ENCODE peak calls at places on chromosomes 4 and X, in four cellular contexts. T, H, G and V are unnamed samples.

GRCh38 chr4:8295471-8295870 is 25.9 kb downstream of the HTRA3 start:
- DNase-seq in T (no peak), H (peak), G (no peak), V (no peak)

GRCh38 chr4:77599378-77599777 is 6.2 kb upstream of the CXCL13 start:
- DNase-seq in G (no peak), T (no peak), H (no peak), V (peak)

GRCh38 chrX:115311666-115312065 is 22.2 kb downstream of the LUZP4 start:
- DNase-seq in H (no peak), G (no peak), T (peak), V (no peak)

GRCh38 chr4:105149771-105150170 is 3.1 kb downstream of the TET2 start:
- DNase-seq in T (no peak), H (no peak), G (no peak), V (no peak)

GRCh38 chrX:73668779-73669178 is 105.8 kb downstream of the CHIC1 start:
- DNase-seq in H (no peak), G (no peak), T (no peak), V (no peak)

GRCh38 chrX:43551590-43551989 is 104.5 kb upstream of the MAOA start:
- DNase-seq in H (no peak), T (no peak), G (no peak), V (no peak)

GRCh38 chr4:99815597-99816011 is 1.0 kb upstream of the DAPP1 start:
- DNase-seq in G (peak), T (no peak), H (no peak), V (peak)

GRCh38 chr4:81963506-81964020 is 410.2 kb downstream of the HNRNPD start:
- DNase-seq in T (no peak), H (no peak), G (no peak), V (no peak)

GRCh38 chrX:49100704-49101628 is 21.3 kb upstream of the WDR45 start:
- DNase-seq in G (peak), T (peak), H (peak), V (peak)

GRCh38 chr4:1616574-1616964 is 67.5 kb downstream of the FAM53A start:
- DNase-seq in G (no peak), T (no peak), H (no peak), V (no peak)

GRCh38 chr4:102151696-102152095 is 193.6 kb downstream of the SLC39A8 start:
- DNase-seq in T (no peak), H (no peak), G (no peak), V (no peak)

GRCh38 chr4:27176400-27176799 is 315.8 kb downstream of the STIM2 start:
- DNase-seq in T (no peak), G (no peak), H (no peak), V (no peak)
- TF ChIP-seq POLR2AphosphoS5 in T (no peak), G (no peak), H (no peak), V (no peak)

GRCh38 chr4:48127882-48128394 is 6.1 kb downstream of the TXK start:
- DNase-seq in T (peak), G (peak), H (no peak), V (peak)
- TF ChIP-seq POLR2AphosphoS5 in T (peak), G (no peak), H (no peak), V (no peak)

GRCh38 chr4:10091531-10092181 is 24.9 kb downstream of the WDR1 start:
- DNase-seq in H (no peak), G (no peak), T (no peak), V (no peak)

GRCh38 chr4:10087152-10087791 is 29.3 kb downstream of the WDR1 start:
- DNase-seq in T (no peak), H (peak), G (no peak), V (no peak)

GRCh38 chr4:10090467-10091250 is 25.9 kb downstream of the WDR1 start:
- DNase-seq in H (no peak), G (no peak), T (no peak), V (no peak)

GRCh38 chr4:10088135-10089010 is 28.2 kb downstream of the WDR1 start:
- DNase-seq in H (no peak), G (no peak), T (no peak), V (no peak)

GRCh38 chr4:10089346-10089745 is 27.3 kb downstream of the WDR1 start:
- DNase-seq in H (no peak), T (no peak), G (no peak), V (peak)
- TF ChIP-seq POLR2AphosphoS5 in H (no peak), T (no peak), G (no peak), V (no peak)

GRCh38 chr4:10075953-10076391 is 40.6 kb downstream of the WDR1 start:
- DNase-seq in H (peak), T (no peak), G (no peak), V (peak)

GRCh38 chr4:10075158-10075863 is 41.3 kb downstream of the WDR1 start:
- DNase-seq in G (no peak), H (peak), T (no peak), V (peak)

GRCh38 chr4:10072420-10073017 is 44.1 kb downstream of the WDR1 start:
- DNase-seq in G (no peak), H (peak), T (no peak), V (no peak)

GRCh38 chr4:10074767-10075105 is 41.9 kb downstream of the WDR1 start:
- DNase-seq in G (no peak), H (peak), T (no peak), V (peak)

GRCh38 chr4:10074076-10074766 is 42.4 kb downstream of the WDR1 start:
- DNase-seq in T (no peak), H (peak), G (no peak), V (no peak)
- TF ChIP-seq POLR2AphosphoS5 in T (no peak), H (no peak), G (no peak), V (no peak)

DNA sequence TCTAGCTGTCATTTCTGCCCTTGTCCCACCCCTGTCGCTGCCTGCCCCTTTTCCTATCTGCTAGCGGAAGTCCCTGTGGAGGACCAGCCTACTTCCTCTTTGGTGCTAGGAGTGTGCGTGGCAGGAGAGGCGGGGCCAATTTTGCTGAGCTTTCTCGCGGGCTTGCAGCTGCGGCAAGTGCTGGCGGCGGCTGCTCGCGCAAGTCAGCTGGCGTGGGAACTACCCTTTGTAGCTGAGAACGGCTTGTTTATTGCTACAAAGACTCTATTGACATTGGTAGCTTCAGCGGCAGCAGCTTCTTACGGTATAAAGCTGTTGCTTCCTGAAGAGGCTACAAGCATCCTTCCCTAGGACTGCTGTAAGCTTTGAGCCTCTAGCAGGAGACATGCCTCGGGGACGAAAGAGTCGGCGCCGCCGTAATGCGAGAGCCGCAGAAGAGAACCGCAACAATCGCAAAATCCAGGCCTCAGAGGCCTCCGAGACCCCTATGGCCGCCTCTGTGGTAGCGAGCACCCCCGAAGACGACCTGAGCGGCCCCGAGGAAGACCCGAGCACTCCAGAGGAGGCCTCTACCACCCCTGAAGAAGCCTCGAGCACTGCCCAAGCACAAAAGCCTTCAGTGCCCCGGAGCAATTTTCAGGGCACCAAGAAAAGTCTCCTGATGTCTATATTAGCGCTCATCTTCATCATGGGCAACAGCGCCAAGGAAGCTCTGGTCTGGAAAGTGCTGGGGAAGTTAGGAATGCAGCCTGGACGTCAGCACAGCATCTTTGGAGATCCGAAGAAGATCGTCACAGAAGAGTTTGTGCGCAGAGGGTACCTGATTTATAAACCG is at the start of gene MAGEH1:
- DNase-seq in T (peak), G (peak), H (peak), V (peak)
- TF ChIP-seq POLR2AphosphoS5 in T (no peak), G (no peak), H (peak), V (peak)

GRCh38 chr4:80814266-80814665 is 216.2 kb upstream of the BMP3 start:
- DNase-seq in G (no peak), H (no peak), T (no peak), V (no peak)
- TF ChIP-seq POLR2AphosphoS5 in G (no peak), H (no peak), T (no peak), V (no peak)